ENCODE peak calls at places on chromosomes 4 and X, in five cellular contexts. Z, C, J, O and I are unnamed samples.

GRCh38 chr4:8215001-8215427 is 15.9 kb downstream of the SH3TC1 start:
- DNase-seq in J (no peak), O (peak; percentile 69), C (peak; percentile 69), Z (no peak), I (peak; percentile 81)

GRCh38 chr4:118927976-118928375 is 39.3 kb downstream of the SYNPO2 start:
- DNase-seq in O (no peak), Z (peak; percentile 77), J (no peak), C (peak; percentile 25), I (no peak)

GRCh38 chr4:52658671-52659015 is 458 bp downstream of the USP46 start:
- DNase-seq in C (no peak), J (peak; percentile 69), O (peak; percentile 15), Z (no peak), I (peak; percentile 35)

GRCh38 chrX:131614241-131614640 is 70.4 kb downstream of the OR13H1 start:
- DNase-seq in C (no peak), O (no peak), J (no peak), Z (no peak), I (no peak)

GRCh38 chr4:61427099-61427817 is 227.1 kb downstream of the ADGRL3 start:
- DNase-seq in Z (no peak), O (no peak), J (no peak), C (no peak), I (no peak)

GRCh38 chr4:176920694-176921093 is 128.0 kb upstream of the VEGFC start:
- DNase-seq in Z (no peak), J (no peak), C (peak; percentile 21), O (no peak), I (peak; percentile 90)

GRCh38 chr4:72314869-72315268 is 254.2 kb downstream of the ADAMTS3 start:
- DNase-seq in C (peak; percentile 98), J (no peak), O (peak; percentile 49), Z (no peak), I (peak; percentile 92)

GRCh38 chrX:27555514-27555913 is 34.6 kb upstream of the DCAF8L2 start:
- DNase-seq in Z (no peak), J (peak; percentile 41), C (peak; percentile 41), O (peak; percentile 8), I (peak; percentile 1)

GRCh38 chrX:139933904-139934303 is 1.1 kb upstream of the ATP11C start:
- DNase-seq in O (no peak), J (no peak), C (no peak), Z (no peak), I (no peak)

GRCh38 chr4:8195841-8196460 is 3.1 kb upstream of the SH3TC1 start:
- DNase-seq in Z (no peak), C (no peak), J (no peak), O (no peak), I (no peak)

GRCh38 chr4:37693450-37694190 is 7.4 kb upstream of the RELL1 start:
- DNase-seq in Z (no peak), J (no peak), O (no peak), C (peak; percentile 74), I (peak; percentile 96)

GRCh38 chrX:154469114-154469513 is 10.0 kb downstream of the LAGE3 start:
- DNase-seq in Z (no peak), O (no peak), C (no peak), J (no peak), I (no peak)

GRCh38 chr4:147773261-147774184 is 41.6 kb downstream of the ARHGAP10 start:
- DNase-seq in J (no peak), O (no peak), Z (no peak), C (peak; percentile 66), I (peak; percentile 55)

GRCh38 chr4:123892997-123893745 is 496.6 kb downstream of the SPRY1 start:
- DNase-seq in J (peak; percentile 43), Z (no peak), C (peak; percentile 70), O (no peak), I (peak; percentile 43)

GRCh38 chr4:40003986-40004385 is 26.3 kb upstream of the PDS5A start:
- DNase-seq in O (no peak), Z (no peak), C (peak; percentile 47), J (no peak), I (peak; percentile 77)

GRCh38 chrX:152907084-152907651 is 9.3 kb downstream of the ZNF185 start:
- DNase-seq in J (no peak), O (no peak), Z (peak; percentile 29), C (no peak), I (peak; percentile 27)

GRCh38 chr4:4401049-4401448 is 14.1 kb downstream of the NSG1 start:
- DNase-seq in J (no peak), Z (no peak), O (no peak), C (no peak), I (no peak)

GRCh38 chr4:6941796-6942195 is 32.2 kb downstream of the TBC1D14 start:
- DNase-seq in C (no peak), O (no peak), Z (no peak), J (no peak), I (no peak)

GRCh38 chrX:15749642-15750610 is 11.9 kb downstream of the CA5B start:
- DNase-seq in C (peak; percentile 52), Z (peak; percentile 58), J (no peak), O (no peak), I (peak; percentile 69)

GRCh38 chr4:25663778-25664177 is 8.1 kb downstream of the SLC34A2 start:
- DNase-seq in Z (no peak), C (no peak), O (no peak), J (no peak), I (no peak)

GRCh38 chr4:76585897-76586360 is 150.9 kb downstream of the SHROOM3 start:
- DNase-seq in C (no peak), O (peak; percentile 93), Z (peak; percentile 80), J (peak; percentile 32), I (peak; percentile 53)

GRCh38 chr4:15677507-15677988 is 4.1 kb upstream of the FAM200B start:
- DNase-seq in C (peak; percentile 42), O (peak; percentile 23), J (no peak), Z (no peak), I (peak; percentile 48)

GRCh38 chrX:53084863-53085262 is 2.7 kb downstream of the TSPYL2 start:
- DNase-seq in Z (no peak), J (no peak), O (no peak), C (no peak), I (no peak)

GRCh38 chr4:111821342-111821741 is 323.9 kb upstream of the FAM241A start:
- DNase-seq in J (no peak), O (no peak), Z (no peak), C (no peak), I (no peak)

GRCh38 chrX:121641560-121641959 is 594.1 kb downstream of the GLUD2 start:
- DNase-seq in C (peak; percentile 70), J (no peak), O (no peak), Z (no peak), I (peak; percentile 59)

GRCh38 chrX:69504626-69505612 is 793 bp downstream of the NALF2 start:
- DNase-seq in Z (no peak), C (no peak), J (no peak), O (no peak), I (peak; percentile 4)

GRCh38 chrX:103428525-103428924 is 52.2 kb downstream of the BEX3 start:
- DNase-seq in Z (no peak), O (no peak), J (no peak), C (no peak), I (no peak)

GRCh38 chrX:139194571-139195280 is 335.8 kb upstream of the F9 start:
- DNase-seq in J (no peak), O (no peak), C (peak; percentile 19), Z (no peak), I (peak; percentile 73)

GRCh38 chr4:23337292-23337691 is 552.6 kb downstream of the PPARGC1A start:
- DNase-seq in O (no peak), J (no peak), C (no peak), Z (no peak), I (no peak)

GRCh38 chrX:38768079-38768478 is 33.2 kb upstream of the MID1IP1 start:
- DNase-seq in O (peak; percentile 34), Z (no peak), C (peak; percentile 64), J (peak; percentile 27), I (peak; percentile 51)

GRCh38 chr4:168097161-168097560 is 4.8 kb downstream of the ANXA10 start:
- DNase-seq in C (peak; percentile 77), O (no peak), Z (no peak), J (no peak), I (peak; percentile 17)